ENCODE peak calls at places on chromosome 18, in seven cellular contexts. One of them, this sample, is unnamed.
A peak's percentile ranks its signal among the peaks of the same experiment; 100 is the strongest.

GRCh38 chr18:3281456-3282400 is 19.8 kb downstream of the MYL12B start:
- DNase-seq in A549: peak; percentile 78
- DNase-seq in tibial nerve: no peak
- DNase-seq in HepG2: peak; percentile 67
- DNase-seq in body of pancreas: no peak
- DNase-seq in adrenal gland: no peak
- DNase-seq in IMR-90: peak; percentile 86
- DNase-seq in this sample: peak; percentile 91

GRCh38 chr18:60471652-60472051 is 99.1 kb upstream of the MC4R start:
- DNase-seq in body of pancreas: no peak
- DNase-seq in HepG2: no peak
- DNase-seq in adrenal gland: no peak
- DNase-seq in IMR-90: no peak
- DNase-seq in tibial nerve: no peak
- DNase-seq in A549: no peak
- DNase-seq in this sample: no peak

GRCh38 chr18:56445422-56445821 is 193.0 kb downstream of the TXNL1 start:
- DNase-seq in tibial nerve: no peak
- DNase-seq in HepG2: no peak
- DNase-seq in adrenal gland: no peak
- DNase-seq in body of pancreas: no peak
- DNase-seq in IMR-90: no peak
- DNase-seq in A549: no peak
- DNase-seq in this sample: no peak

GRCh38 chr18:41150316-41150715 is 804.7 kb upstream of the PIK3C3 start:
- DNase-seq in HepG2: no peak
- DNase-seq in body of pancreas: no peak
- DNase-seq in adrenal gland: no peak
- DNase-seq in tibial nerve: no peak
- DNase-seq in IMR-90: no peak
- DNase-seq in A549: no peak
- DNase-seq in this sample: no peak

GRCh38 chr18:4453712-4454547 is 1.2 kb downstream of the DLGAP1 start:
- DNase-seq in tibial nerve: no peak
- DNase-seq in body of pancreas: no peak
- DNase-seq in A549: no peak
- DNase-seq in IMR-90: no peak
- DNase-seq in HepG2: no peak
- DNase-seq in adrenal gland: no peak
- DNase-seq in this sample: no peak

GRCh38 chr18:64438178-64438577 is 289.3 kb upstream of the LINC00305 start:
- DNase-seq in body of pancreas: no peak
- DNase-seq in IMR-90: no peak
- DNase-seq in A549: no peak
- DNase-seq in tibial nerve: no peak
- DNase-seq in adrenal gland: no peak
- DNase-seq in HepG2: no peak
- DNase-seq in this sample: no peak

GRCh38 chr18:57648414-57648813 is 26.8 kb upstream of the NARS1 start:
- DNase-seq in A549: no peak
- DNase-seq in IMR-90: no peak
- DNase-seq in adrenal gland: no peak
- DNase-seq in body of pancreas: no peak
- DNase-seq in tibial nerve: no peak
- DNase-seq in HepG2: no peak
- DNase-seq in this sample: no peak

GRCh38 chr18:59907172-59907571 is 7.4 kb downstream of the PMAIP1 start:
- DNase-seq in adrenal gland: no peak
- DNase-seq in tibial nerve: no peak
- DNase-seq in IMR-90: no peak
- DNase-seq in body of pancreas: no peak
- DNase-seq in A549: no peak
- DNase-seq in HepG2: no peak
- DNase-seq in this sample: no peak

GRCh38 chr18:78049281-78049680 is 799.6 kb downstream of the GALR1 start:
- DNase-seq in tibial nerve: no peak
- DNase-seq in adrenal gland: no peak
- DNase-seq in A549: no peak
- DNase-seq in IMR-90: no peak
- DNase-seq in body of pancreas: no peak
- DNase-seq in HepG2: no peak
- DNase-seq in this sample: no peak

GRCh38 chr18:13760047-13760446 is 33.6 kb downstream of the RNMT start:
- DNase-seq in A549: no peak
- DNase-seq in body of pancreas: no peak
- DNase-seq in HepG2: no peak
- DNase-seq in IMR-90: no peak
- DNase-seq in adrenal gland: no peak
- DNase-seq in tibial nerve: no peak
- DNase-seq in this sample: no peak

GRCh38 chr18:35352778-35353177 is 8.6 kb upstream of the ZNF24 start:
- DNase-seq in tibial nerve: no peak
- DNase-seq in IMR-90: no peak
- DNase-seq in HepG2: no peak
- DNase-seq in body of pancreas: no peak
- DNase-seq in adrenal gland: no peak
- DNase-seq in A549: no peak
- DNase-seq in this sample: no peak

GRCh38 chr18:76953186-76953982 is 131.0 kb downstream of the ZNF236 start:
- DNase-seq in HepG2: no peak
- DNase-seq in tibial nerve: peak; percentile 64
- DNase-seq in body of pancreas: peak; percentile 88
- DNase-seq in A549: no peak
- DNase-seq in IMR-90: peak; percentile 7
- DNase-seq in adrenal gland: peak; percentile 76
- DNase-seq in this sample: peak; percentile 76

GRCh38 chr18:33820517-33821368 is 242.7 kb downstream of the ASXL3 start:
- DNase-seq in tibial nerve: no peak
- DNase-seq in adrenal gland: no peak
- DNase-seq in IMR-90: no peak
- DNase-seq in HepG2: no peak
- DNase-seq in body of pancreas: peak; percentile 19
- DNase-seq in A549: no peak
- DNase-seq in this sample: no peak

GRCh38 chr18:11224166-11224565 is 74.8 kb upstream of the PIEZO2 start:
- DNase-seq in body of pancreas: no peak
- DNase-seq in HepG2: no peak
- DNase-seq in IMR-90: no peak
- DNase-seq in adrenal gland: no peak
- DNase-seq in A549: no peak
- DNase-seq in tibial nerve: no peak
- DNase-seq in this sample: no peak
- TF ChIP-seq POLR2A in body of pancreas: no peak
- TF ChIP-seq POLR2A in HepG2: no peak
- TF ChIP-seq POLR2A in IMR-90: no peak
- TF ChIP-seq POLR2A in adrenal gland: no peak
- TF ChIP-seq POLR2A in A549: no peak
- TF ChIP-seq POLR2A in tibial nerve: no peak
- TF ChIP-seq POLR2A in this sample: no peak

GRCh38 chr18:32048507-32049091 is 30.0 kb downstream of the RNF125 start:
- DNase-seq in adrenal gland: peak; percentile 38
- DNase-seq in body of pancreas: peak; percentile 21
- DNase-seq in A549: peak; percentile 49
- DNase-seq in IMR-90: peak; percentile 3
- DNase-seq in HepG2: peak; percentile 39
- DNase-seq in tibial nerve: peak; percentile 23
- DNase-seq in this sample: no peak
- H3K27ac ChIP-seq in adrenal gland: no peak overlapping the region
- H3K27ac ChIP-seq in body of pancreas: no peak overlapping the region
- H3K27ac ChIP-seq in A549: no peak overlapping the region
- H3K27ac ChIP-seq in IMR-90: no peak overlapping the region
- H3K27ac ChIP-seq in HepG2: peak overlapping the region; percentile 30
- H3K27ac ChIP-seq in tibial nerve: peak overlapping the region; percentile 54
- H3K27ac ChIP-seq in this sample: no peak overlapping the region

DNA sequence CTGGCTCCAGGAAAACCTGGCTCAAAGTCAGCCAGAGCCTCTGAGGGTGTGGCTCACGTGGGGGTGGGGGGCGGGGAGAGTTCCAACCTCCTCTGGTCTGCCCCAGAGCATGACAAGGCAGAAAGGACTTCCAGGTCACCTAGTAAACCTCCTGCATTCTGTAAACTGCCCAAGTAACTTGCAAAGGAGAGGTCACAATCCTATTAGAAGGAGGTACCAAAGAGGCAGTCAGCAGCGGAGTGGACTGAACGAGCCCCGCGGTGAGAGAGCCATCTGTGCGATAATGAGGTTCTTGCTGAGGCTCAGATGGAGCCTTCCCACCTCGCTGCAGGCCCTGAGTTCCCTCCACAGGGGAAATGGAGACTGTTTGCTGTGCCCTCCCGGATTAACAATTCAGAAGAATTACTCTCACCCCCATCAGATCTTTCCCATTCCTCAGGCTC is 58.9 kb upstream of the GATA6 start:
- DNase-seq in body of pancreas: peak; percentile 17
- DNase-seq in tibial nerve: no peak
- DNase-seq in A549: peak; percentile 23
- DNase-seq in HepG2: no peak
- DNase-seq in adrenal gland: no peak
- DNase-seq in IMR-90: no peak
- DNase-seq in this sample: no peak
- TF ChIP-seq POLR2A in body of pancreas: no peak
- TF ChIP-seq POLR2A in tibial nerve: no peak
- TF ChIP-seq POLR2A in A549: no peak
- TF ChIP-seq POLR2A in HepG2: no peak
- TF ChIP-seq POLR2A in adrenal gland: no peak
- TF ChIP-seq POLR2A in IMR-90: no peak
- TF ChIP-seq POLR2A in this sample: no peak

DNA sequence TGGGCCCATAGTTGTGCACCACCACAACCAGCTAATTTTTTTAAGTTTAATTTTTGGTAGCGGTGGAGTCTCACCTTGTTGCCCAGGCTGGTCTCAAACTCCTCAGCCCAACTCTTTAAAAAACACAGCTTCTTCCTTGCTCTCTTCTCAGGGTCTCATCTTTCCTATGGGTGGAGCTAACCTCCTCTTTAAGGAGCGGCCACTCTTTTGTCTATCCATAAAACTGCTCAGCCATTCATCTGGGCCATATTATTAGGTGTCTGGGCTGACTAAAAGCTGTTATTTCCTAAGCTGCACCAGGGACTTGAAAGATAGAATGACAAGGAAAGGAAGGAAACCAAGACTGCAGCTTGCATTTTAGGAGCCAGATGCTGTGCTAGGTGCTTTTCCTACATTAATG is 35.7 kb upstream of the THOC1 start:
- DNase-seq in body of pancreas: no peak
- DNase-seq in HepG2: no peak
- DNase-seq in IMR-90: no peak
- DNase-seq in A549: no peak
- DNase-seq in adrenal gland: no peak
- DNase-seq in tibial nerve: no peak
- DNase-seq in this sample: no peak
- H3K27ac ChIP-seq in body of pancreas: no peak overlapping the region
- H3K27ac ChIP-seq in HepG2: no peak overlapping the region
- H3K27ac ChIP-seq in IMR-90: no peak overlapping the region
- H3K27ac ChIP-seq in A549: no peak overlapping the region
- H3K27ac ChIP-seq in adrenal gland: no peak overlapping the region
- H3K27ac ChIP-seq in tibial nerve: no peak overlapping the region
- H3K27ac ChIP-seq in this sample: no peak overlapping the region

DNA sequence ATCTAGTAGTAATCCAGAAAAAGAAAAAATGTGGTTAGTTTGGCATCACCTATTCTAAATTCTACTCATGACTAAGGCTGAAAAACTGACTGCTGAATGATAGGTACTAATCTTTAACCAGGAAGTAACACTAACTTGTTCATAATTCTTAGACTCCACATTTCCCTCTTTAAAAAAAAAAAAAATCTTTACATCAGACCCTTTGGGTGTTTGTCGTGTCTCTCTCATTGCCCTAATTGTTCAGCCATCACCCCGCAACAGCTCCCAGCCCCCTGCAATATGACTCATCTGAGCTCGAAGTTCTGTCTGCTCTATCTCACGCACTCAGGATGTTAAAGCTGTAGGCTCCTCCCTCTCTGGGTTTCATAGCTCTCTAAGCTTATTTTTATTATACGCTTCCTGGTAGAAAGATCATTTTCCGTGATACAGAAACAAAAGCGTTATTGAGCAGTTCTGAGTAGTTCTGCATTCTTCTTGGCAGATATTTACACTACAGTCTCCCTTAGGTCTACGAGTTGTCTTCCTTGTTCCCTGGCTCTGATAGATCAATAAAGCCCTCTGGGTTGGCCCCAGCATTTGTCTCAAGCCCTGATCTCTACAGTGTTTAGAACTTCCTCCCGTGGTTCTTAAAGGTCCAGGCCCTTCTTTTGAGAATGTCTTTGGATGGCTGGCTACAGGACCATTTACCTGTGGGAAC is 95.6 kb downstream of the TNFRSF11A start:
- DNase-seq in A549: peak; percentile 69
- DNase-seq in tibial nerve: no peak
- DNase-seq in HepG2: peak; percentile 85
- DNase-seq in body of pancreas: peak; percentile 39
- DNase-seq in adrenal gland: no peak
- DNase-seq in IMR-90: peak; percentile 65
- DNase-seq in this sample: peak; percentile 92
- TF ChIP-seq POLR2A in A549: no peak
- TF ChIP-seq POLR2A in tibial nerve: no peak
- TF ChIP-seq POLR2A in HepG2: no peak
- TF ChIP-seq POLR2A in body of pancreas: peak; percentile 41
- TF ChIP-seq POLR2A in adrenal gland: no peak
- TF ChIP-seq POLR2A in IMR-90: no peak
- TF ChIP-seq POLR2A in this sample: no peak

GRCh38 chr18:80198994-80199748 is 48.1 kb downstream of the PARD6G start:
- DNase-seq in adrenal gland: no peak
- DNase-seq in body of pancreas: no peak
- DNase-seq in IMR-90: no peak
- DNase-seq in tibial nerve: no peak
- DNase-seq in HepG2: no peak
- DNase-seq in A549: no peak
- DNase-seq in this sample: no peak

GRCh38 chr18:80196528-80197320 is 50.6 kb downstream of the PARD6G start:
- DNase-seq in adrenal gland: no peak
- DNase-seq in HepG2: no peak
- DNase-seq in IMR-90: peak; percentile 42
- DNase-seq in body of pancreas: no peak
- DNase-seq in A549: no peak
- DNase-seq in tibial nerve: no peak
- DNase-seq in this sample: no peak

GRCh38 chr18:80194874-80195570 is 52.3 kb downstream of the PARD6G start:
- DNase-seq in IMR-90: no peak
- DNase-seq in A549: no peak
- DNase-seq in adrenal gland: no peak
- DNase-seq in tibial nerve: no peak
- DNase-seq in HepG2: no peak
- DNase-seq in body of pancreas: no peak
- DNase-seq in this sample: no peak

GRCh38 chr18:80198391-80198790 is 48.9 kb downstream of the PARD6G start:
- DNase-seq in A549: no peak
- DNase-seq in IMR-90: no peak
- DNase-seq in body of pancreas: no peak
- DNase-seq in HepG2: no peak
- DNase-seq in adrenal gland: no peak
- DNase-seq in tibial nerve: no peak
- DNase-seq in this sample: no peak

GRCh38 chr18:80197490-80197889 is 49.8 kb downstream of the PARD6G start:
- DNase-seq in adrenal gland: no peak
- DNase-seq in body of pancreas: no peak
- DNase-seq in tibial nerve: no peak
- DNase-seq in A549: no peak
- DNase-seq in HepG2: no peak
- DNase-seq in IMR-90: peak; percentile 14
- DNase-seq in this sample: no peak
- H3K27ac ChIP-seq in adrenal gland: no peak overlapping the region
- H3K27ac ChIP-seq in body of pancreas: no peak overlapping the region
- H3K27ac ChIP-seq in tibial nerve: peak overlapping the region; percentile 2
- H3K27ac ChIP-seq in A549: no peak overlapping the region
- H3K27ac ChIP-seq in HepG2: no peak overlapping the region
- H3K27ac ChIP-seq in IMR-90: no peak overlapping the region
- H3K27ac ChIP-seq in this sample: no peak overlapping the region